ENCODE peak calls at places on chromosomes 13 and 19, in five cellular contexts. F is thoracic aorta, M is suprapubic skin, H is adrenal gland, Y is left lung. P is an unnamed sample.

GRCh38 chr13:25752957-25753540 is 298.8 kb downstream of the SHISA2 start:
- DNase-seq in Y (peak; percentile 60), H (peak; percentile 51), M (no peak), F (peak; percentile 25), P (no peak)

GRCh38 chr19:13154241-13154778 is 4.1 kb downstream of the IER2 start:
- DNase-seq in H (peak; percentile 97), Y (peak; percentile 97), M (peak; percentile 98), F (peak; percentile 93), P (peak; percentile 67)

GRCh38 chr19:23522431-23522830 is 127.2 kb upstream of the ZNF91 start:
- DNase-seq in F (no peak), Y (no peak), M (no peak), H (no peak), P (no peak)

GRCh38 chr13:60327551-60327950 is 69.5 kb upstream of the TDRD3 start:
- DNase-seq in Y (no peak), H (no peak), M (no peak), F (no peak), P (no peak)

GRCh38 chr13:91311491-91311890 is 36.0 kb upstream of the MIR17HG start:
- DNase-seq in M (no peak), F (no peak), H (no peak), Y (no peak), P (no peak)

GRCh38 chr13:36493046-36493445 is 60.8 kb downstream of the CCNA1 start:
- DNase-seq in Y (no peak), F (no peak), M (no peak), H (no peak), P (no peak)

GRCh38 chr13:99971576-99972189 is at the start of gene ZIC5:
- DNase-seq in M (no peak), H (peak; percentile 9), Y (no peak), F (no peak), P (no peak)

GRCh38 chr13:110329798-110330461 is 22.8 kb downstream of the COL4A2 start:
- DNase-seq in M (no peak), H (peak; percentile 24), F (no peak), Y (no peak), P (no peak)

GRCh38 chr13:90105881-90106496 is 1241.5 kb upstream of the MIR17HG start:
- DNase-seq in F (no peak), M (no peak), H (no peak), Y (no peak), P (no peak)

GRCh38 chr19:10346509-10346908 is 7.1 kb upstream of the ICAM3 start:
- DNase-seq in M (no peak), H (peak; percentile 66), F (no peak), Y (peak; percentile 69), P (no peak)

GRCh38 chr13:24032252-24032651 is 128.3 kb upstream of the SPATA13 start:
- DNase-seq in M (no peak), F (no peak), H (no peak), Y (no peak), P (no peak)

GRCh38 chr13:51625555-51626345 is 41.5 kb downstream of the WDFY2 start:
- DNase-seq in H (peak; percentile 75), Y (no peak), F (no peak), M (no peak), P (no peak)

GRCh38 chr19:7312816-7313215 is 18.6 kb upstream of the INSR start:
- DNase-seq in M (no peak), F (no peak), Y (no peak), H (peak; percentile 53), P (no peak)

GRCh38 chr13:37109080-37109678 is 3.7 kb upstream of the CSNK1A1L start:
- DNase-seq in Y (no peak), H (no peak), M (no peak), F (no peak), P (no peak)

GRCh38 chr13:96898212-96898611 is 96.1 kb downstream of the OXGR1 start:
- DNase-seq in H (no peak), M (no peak), F (no peak), Y (no peak), P (no peak)

GRCh38 chr19:2500861-2501260 is 24.9 kb downstream of the GADD45B start:
- DNase-seq in Y (peak; percentile 51), H (no peak), F (no peak), M (no peak), P (no peak)

GRCh38 chr19:40313229-40313983 is 28.3 kb upstream of the AKT2 start:
- DNase-seq in M (no peak), Y (no peak), F (no peak), H (no peak), P (no peak)

GRCh38 chr13:37869756-37870488 is at the start of gene TRPC4:
- DNase-seq in Y (peak; percentile 32), F (no peak), H (no peak), M (no peak), P (peak; percentile 25)

GRCh38 chr13:51632643-51633357 is 48.5 kb downstream of the WDFY2 start:
- DNase-seq in M (no peak), H (no peak), Y (no peak), F (no peak), P (no peak)

GRCh38 chr13:110868631-110869165 is 46.2 kb downstream of the ANKRD10 start:
- DNase-seq in H (no peak), F (no peak), Y (no peak), M (no peak), P (no peak)

GRCh38 chr13:109541081-109541480 is 245.3 kb downstream of the IRS2 start:
- DNase-seq in Y (no peak), F (no peak), H (no peak), M (no peak), P (no peak)

GRCh38 chr19:44848036-44848804 is 2.1 kb downstream of the NECTIN2 start:
- DNase-seq in M (no peak), Y (no peak), H (peak; percentile 75), F (no peak), P (no peak)

GRCh38 chr19:33773704-33774624 is 22.7 kb upstream of the KCTD15 start:
- DNase-seq in M (no peak), F (no peak), H (no peak), Y (no peak), P (no peak)

GRCh38 chr13:36344886-36345437 is 1.2 kb downstream of the SPART start:
- DNase-seq in H (peak; percentile 59), M (no peak), Y (no peak), F (no peak), P (no peak)

GRCh38 chr19:29845576-29846176 is 33.9 kb downstream of the CCNE1 start:
- DNase-seq in Y (no peak), M (no peak), H (peak; percentile 68), F (no peak), P (no peak)

GRCh38 chr13:20998649-20999415 is 62.6 kb downstream of the LATS2 start:
- DNase-seq in M (no peak), Y (no peak), F (no peak), H (no peak), P (no peak)

GRCh38 chr13:83350569-83350968 is 531.7 kb downstream of the SLITRK1 start:
- DNase-seq in Y (no peak), H (no peak), F (no peak), M (no peak), P (no peak)

GRCh38 chr19:40721936-40722661 is 5.2 kb downstream of the ITPKC start:
- DNase-seq in Y (no peak), H (no peak), F (no peak), M (no peak), P (no peak)

GRCh38 chr13:45500492-45501174 is 35.9 kb downstream of the COG3 start:
- DNase-seq in M (no peak), H (no peak), F (no peak), Y (no peak), P (no peak)

GRCh38 chr13:111577429-111577828 is 257.0 kb downstream of the TEX29 start:
- DNase-seq in H (no peak), Y (no peak), M (no peak), F (no peak), P (no peak)

GRCh38 chr13:39930544-39931444 is 275.3 kb downstream of the COG6 start:
- DNase-seq in H (no peak), Y (no peak), F (no peak), M (no peak), P (no peak)
- TF ChIP-seq CTCF in H (no peak), Y (no peak), F (no peak), M (no peak), P (no peak)

GRCh38 chr19:58401825-58402433 is 6.5 kb downstream of the RNF225 start:
- DNase-seq in M (no peak), H (no peak), F (no peak), Y (no peak), P (no peak)
- TF ChIP-seq CTCF in M (no peak), H (no peak), F (no peak), Y (no peak), P (no peak)

GRCh38 chr19:18777156-18777724 is 13.9 kb downstream of the COMP start:
- DNase-seq in M (no peak), H (no peak), F (no peak), Y (no peak), P (no peak)

GRCh38 chr19:18774782-18775444 is 16.2 kb downstream of the COMP start:
- DNase-seq in F (no peak), Y (no peak), M (no peak), H (no peak), P (no peak)

GRCh38 chr19:18775586-18776287 is 15.4 kb downstream of the COMP start:
- DNase-seq in M (no peak), F (no peak), H (no peak), Y (no peak), P (no peak)

GRCh38 chr19:18776736-18777135 is 14.4 kb downstream of the COMP start:
- DNase-seq in F (no peak), Y (no peak), H (no peak), M (no peak), P (no peak)

GRCh38 chr19:18776288-18776594 is 14.9 kb downstream of the COMP start:
- DNase-seq in M (no peak), Y (no peak), H (no peak), F (no peak), P (no peak)
- TF ChIP-seq CTCF in M (no peak), Y (no peak), H (no peak), F (no peak), P (no peak)

GRCh38 chr19:28437390-28438346 is 775.3 kb downstream of the UQCRFS1 start:
- DNase-seq in Y (peak; percentile 38), H (no peak), F (no peak), M (no peak), P (no peak)
- TF ChIP-seq CTCF in Y (no peak), H (no peak), F (no peak), M (no peak), P (no peak)

DNA sequence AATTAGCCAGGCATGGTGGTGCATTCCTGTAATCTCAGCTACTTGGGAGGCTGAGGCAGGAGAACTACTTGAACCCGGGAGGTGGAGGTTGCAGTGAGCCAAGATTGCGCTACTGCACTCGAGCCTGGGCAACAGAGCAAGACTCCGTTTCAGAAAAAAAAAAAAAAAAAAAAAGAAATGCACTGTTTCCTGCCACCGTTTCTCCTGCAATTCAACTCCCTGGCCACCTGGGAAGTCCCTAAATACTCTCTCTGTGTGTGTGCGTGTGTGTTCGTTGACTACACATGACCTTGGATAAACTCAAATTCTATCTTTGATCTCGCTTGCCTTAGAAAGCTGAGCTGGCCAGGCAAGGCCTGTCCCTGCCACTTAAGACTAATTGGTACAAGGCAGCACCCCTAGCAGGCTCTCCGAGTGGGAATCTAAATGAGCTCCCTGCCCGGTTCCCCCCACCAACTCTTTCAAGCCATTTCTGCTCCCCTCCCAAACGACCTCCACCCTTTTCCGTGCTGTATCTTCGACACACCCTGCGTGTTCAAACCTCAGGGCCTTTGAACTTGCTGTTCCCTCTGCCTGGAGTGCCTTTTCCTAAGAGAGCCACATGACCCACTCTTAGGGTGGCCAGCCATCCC is 5.2 kb upstream of the BCAT2 start:
- DNase-seq in F (no peak), M (no peak), Y (no peak), H (peak; percentile 90), P (peak; percentile 62)
- TF ChIP-seq CTCF in F (no peak), M (no peak), Y (no peak), H (peak; percentile 19), P (no peak)

P was measured in GM13976.